ENCODE peak calls at places on chromosomes 12 and 14, in nine cellular contexts. J, T, I, R, O, K, G, C and E are unnamed samples.

GRCh38 chr14:81164167-81164774 is 56.5 kb downstream of the GTF2A1 start:
- DNase-seq in J (peak; percentile 37), T (peak; percentile 51), I (peak; percentile 84), R (peak; percentile 38), O (peak; percentile 77), K (peak; percentile 77), G (no peak), C (no peak), E (peak; percentile 90)

GRCh38 chr12:24728366-24728765 is 220.5 kb downstream of the BCAT1 start:
- DNase-seq in J (no peak), T (no peak), I (no peak), R (no peak), O (peak; percentile 31), K (peak; percentile 55), G (no peak), C (no peak), E (no peak)

GRCh38 chr12:122004633-122005071 is 17.0 kb upstream of the BCL7A start:
- DNase-seq in J (no peak), T (no peak), I (no peak), R (no peak), O (no peak), K (peak; percentile 28), G (no peak), C (no peak), E (no peak)

GRCh38 chr12:78760906-78761305 is 103.7 kb upstream of the SYT1 start:
- DNase-seq in J (no peak), T (no peak), I (no peak), R (no peak), O (no peak), K (no peak), G (no peak), C (no peak), E (no peak)

GRCh38 chr12:123705935-123706334 is 6.2 kb upstream of the ATP6V0A2 start:
- DNase-seq in J (no peak), T (no peak), I (no peak), R (no peak), O (peak; percentile 15), K (no peak), G (no peak), C (no peak), E (no peak)

GRCh38 chr12:3101309-3102022 is 24.3 kb downstream of the TSPAN9 start:
- DNase-seq in J (peak; percentile 40), T (no peak), I (no peak), R (no peak), O (peak; percentile 77), K (peak; percentile 57), G (no peak), C (no peak), E (no peak)

GRCh38 chr12:100289011-100289410 is 22.0 kb downstream of the SCYL2 start:
- DNase-seq in J (no peak), T (no peak), I (no peak), R (no peak), O (no peak), K (no peak), G (no peak), C (no peak), E (no peak)

GRCh38 chr12:83472350-83472749 is 785.6 kb downstream of the TMTC2 start:
- DNase-seq in J (no peak), T (no peak), I (no peak), R (no peak), O (no peak), K (no peak), G (no peak), C (no peak), E (no peak)

GRCh38 chr14:52840916-52841315 is 49.5 kb upstream of the GNPNAT1 start:
- DNase-seq in J (no peak), T (no peak), I (no peak), R (no peak), O (peak; percentile 72), K (peak; percentile 71), G (no peak), C (no peak), E (peak; percentile 14)

GRCh38 chr12:110750784-110751461 is 8.2 kb upstream of the PPP1CC start:
- DNase-seq in J (no peak), T (no peak), I (no peak), R (no peak), O (peak; percentile 82), K (no peak), G (no peak), C (no peak), E (no peak)

GRCh38 chr12:62698701-62699101 is 232.1 kb downstream of the MON2 start:
- DNase-seq in J (no peak), T (no peak), I (no peak), R (no peak), O (peak; percentile 82), K (peak; percentile 73), G (no peak), C (no peak), E (no peak)

GRCh38 chr12:62862259-62862881 is 72.6 kb downstream of the PPM1H start:
- DNase-seq in J (no peak), T (no peak), I (no peak), R (no peak), O (peak; percentile 3), K (peak; percentile 57), G (no peak), C (no peak), E (no peak)